ENCODE peak calls at places on chromosome 7, in four cellular contexts. B is HCT116, M is cardiac fibroblast, E is neural progenitor cell. N is an unnamed sample.

GRCh38 chr7:105426606-105427146 is 38.0 kb upstream of the SRPK2 start:
- DNase-seq in B (no peak), M (no peak), E (no peak), N (no peak)

GRCh38 chr7:31776616-31777015 is 89.6 kb downstream of the PPP1R17 start:
- DNase-seq in B (no peak), M (peak), E (peak), N (no peak)

GRCh38 chr7:32427769-32428291 is 62.4 kb downstream of the LSM5 start:
- DNase-seq in B (peak), M (peak), E (peak), N (no peak)

GRCh38 chr7:98520356-98520932 is 96.6 kb upstream of the NPTX2 start:
- DNase-seq in B (peak), M (no peak), E (no peak), N (no peak)

GRCh38 chr7:45702751-45703150 is 128.6 kb downstream of the ADCY1 start:
- DNase-seq in B (no peak), M (no peak), E (no peak), N (no peak)

GRCh38 chr7:15932318-15932717 is 245.8 kb upstream of the MEOX2 start:
- DNase-seq in B (no peak), M (no peak), E (no peak), N (no peak)

GRCh38 chr7:16025696-16026095 is 339.2 kb upstream of the MEOX2 start:
- DNase-seq in B (no peak), M (no peak), E (no peak), N (no peak)

GRCh38 chr7:17158261-17158660 is 140.2 kb upstream of the AHR start:
- DNase-seq in B (no peak), M (no peak), E (no peak), N (no peak)

GRCh38 chr7:142556745-142557144 is 192.5 kb upstream of the PRSS1 start:
- DNase-seq in B (peak), M (peak), E (no peak), N (peak)

GRCh38 chr7:121085922-121086321 is 97.4 kb downstream of the CPED1 start:
- DNase-seq in B (no peak), M (peak), E (no peak), N (no peak)

GRCh38 chr7:30968294-30968693 is 4.5 kb downstream of the GHRHR start:
- DNase-seq in B (no peak), M (no peak), E (no peak), N (no peak)

GRCh38 chr7:48098846-48099245 is 9.8 kb downstream of the UPP1 start:
- DNase-seq in B (no peak), M (no peak), E (no peak), N (no peak)

GRCh38 chr7:7812112-7812511 is 93.7 kb upstream of the RPA3 start:
- DNase-seq in B (no peak), M (no peak), E (no peak), N (no peak)

GRCh38 chr7:27099839-27100225 is 2.7 kb downstream of the HOXA2 start:
- DNase-seq in B (no peak), M (no peak), E (no peak), N (no peak)

GRCh38 chr7:133645870-133646492 is 393.1 kb downstream of the EXOC4 start:
- DNase-seq in B (no peak), M (peak), E (no peak), N (no peak)

GRCh38 chr7:73612598-73613269 is 11.6 kb downstream of the MLXIPL start:
- DNase-seq in B (no peak), M (peak), E (peak), N (no peak)

GRCh38 chr7:40232242-40232929 is 97.6 kb downstream of the SUGCT start:
- DNase-seq in B (peak), M (peak), E (peak), N (peak)

GRCh38 chr7:2475678-2476015 is 551 bp downstream of the GRIFIN start:
- DNase-seq in B (no peak), M (no peak), E (no peak), N (no peak)

GRCh38 chr7:98737176-98737575 is 120.1 kb downstream of the NPTX2 start:
- DNase-seq in B (no peak), M (no peak), E (no peak), N (no peak)

GRCh38 chr7:78413568-78413967 is 615.0 kb downstream of the PHTF2 start:
- DNase-seq in B (no peak), M (no peak), E (no peak), N (no peak)

GRCh38 chr7:127824682-127825081 is 172.7 kb downstream of the SND1 start:
- DNase-seq in B (no peak), M (peak), E (no peak), N (no peak)

GRCh38 chr7:50307368-50308012 is 3.0 kb downstream of the IKZF1 start:
- DNase-seq in B (no peak), M (no peak), E (peak), N (no peak)

DNA sequence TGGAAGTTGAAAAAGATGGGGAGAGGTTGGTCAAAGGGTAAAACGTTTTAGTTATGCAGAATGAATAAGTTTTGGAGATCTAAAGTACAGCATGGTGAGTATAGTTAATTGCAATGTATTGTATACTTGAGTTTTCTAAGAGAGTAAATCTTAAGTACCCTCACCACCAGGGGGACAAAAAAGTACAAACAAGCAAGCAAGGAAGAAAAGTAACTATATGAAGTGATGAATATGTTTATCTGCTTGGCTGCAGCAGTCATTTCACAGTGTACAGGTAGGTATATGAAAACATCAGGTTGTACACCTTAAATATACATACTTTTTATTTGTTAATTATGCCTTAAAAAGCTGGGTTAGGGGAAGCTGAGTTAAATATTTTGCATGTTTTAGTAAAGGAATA is 157.3 kb downstream of the PCLO start:
- DNase-seq in B (peak), M (peak), E (peak), N (no peak)
- TF ChIP-seq CTCF in B (peak), M (peak), E (peak), N (no peak)

GRCh38 chr7:82017334-82017943 is 247.6 kb upstream of the HGF start:
- DNase-seq in B (peak), M (peak), E (peak), N (peak)
- TF ChIP-seq CTCF in B (peak), M (peak), E (peak), N (peak)

DNA sequence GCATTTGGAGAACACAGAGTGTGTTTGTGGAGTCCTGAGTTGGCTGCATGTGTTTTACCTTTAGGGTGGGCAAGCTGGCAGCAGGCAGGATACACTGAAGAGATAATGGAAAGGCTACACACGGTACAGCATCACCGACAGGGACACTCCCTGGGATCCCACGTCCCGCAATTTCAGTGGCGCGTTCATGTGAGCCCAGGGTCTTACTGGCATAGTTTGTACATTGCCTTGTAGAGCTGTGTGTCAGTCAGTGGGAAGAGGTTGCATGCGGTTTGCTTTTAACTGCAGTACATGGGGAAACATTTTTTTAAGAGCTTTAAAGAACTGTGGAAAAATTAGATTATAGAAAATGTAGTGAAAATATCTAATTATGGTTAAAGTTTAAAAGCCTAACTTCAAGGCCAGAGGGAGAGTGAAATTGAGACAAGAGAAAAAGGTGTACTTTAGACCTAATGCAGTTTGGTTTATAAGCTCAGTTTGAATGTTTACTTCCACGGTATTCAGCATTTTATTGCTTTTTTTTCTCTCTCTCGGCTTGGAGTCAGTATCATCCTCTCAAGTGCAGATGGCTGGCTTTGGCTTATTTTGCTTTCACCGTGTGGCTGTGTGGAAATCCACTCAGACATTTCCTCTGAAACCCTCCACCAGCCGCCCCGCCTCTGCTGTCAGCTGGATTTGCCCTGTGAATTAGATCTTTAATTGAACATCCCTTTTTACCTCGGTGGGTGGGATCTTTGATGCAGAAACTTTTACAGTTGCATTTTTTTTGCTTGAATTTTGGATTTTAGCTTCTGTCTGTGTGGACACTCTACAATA is 364.2 kb upstream of the COBL start:
- DNase-seq in B (no peak), M (no peak), E (no peak), N (no peak)
- TF ChIP-seq CTCF in B (no peak), M (no peak), E (no peak), N (no peak)

DNA sequence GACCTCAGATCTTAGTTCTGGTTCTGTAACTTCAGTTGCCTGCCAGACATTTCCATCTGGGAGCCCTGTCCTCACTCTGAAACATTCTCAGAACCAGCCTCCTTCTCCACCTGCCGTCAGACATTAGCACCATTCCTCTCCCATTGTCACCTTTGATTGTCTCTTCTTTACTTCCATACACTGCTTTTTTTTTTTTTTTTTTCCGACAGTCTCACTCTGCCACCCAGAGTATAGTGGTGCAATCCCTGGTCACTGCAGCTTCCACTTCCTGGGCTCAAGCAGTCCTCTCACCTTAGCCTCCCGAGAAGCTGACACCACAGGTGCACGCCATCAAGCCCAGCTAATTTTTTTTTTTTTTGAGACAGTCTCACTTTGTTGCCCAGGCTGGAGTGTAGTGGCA is 21.1 kb upstream of the HIPK2 start:
- DNase-seq in B (no peak), M (no peak), E (no peak), N (no peak)
- TF ChIP-seq CTCF in B (no peak), M (no peak), E (no peak), N (no peak)

GRCh38 chr7:100691676-100692577 is 2.1 kb downstream of the GIGYF1 start:
- DNase-seq in B (no peak), M (peak), E (peak), N (no peak)

GRCh38 chr7:100696123-100696521 is 2.1 kb upstream of the GIGYF1 start:
- DNase-seq in B (no peak), M (no peak), E (no peak), N (no peak)

GRCh38 chr7:100692578-100692961 is 1.5 kb downstream of the GIGYF1 start:
- DNase-seq in B (no peak), M (no peak), E (no peak), N (no peak)

GRCh38 chr7:100694196-100694745 is at the start of gene GIGYF1:
- DNase-seq in B (no peak), M (peak), E (peak), N (no peak)

DNA sequence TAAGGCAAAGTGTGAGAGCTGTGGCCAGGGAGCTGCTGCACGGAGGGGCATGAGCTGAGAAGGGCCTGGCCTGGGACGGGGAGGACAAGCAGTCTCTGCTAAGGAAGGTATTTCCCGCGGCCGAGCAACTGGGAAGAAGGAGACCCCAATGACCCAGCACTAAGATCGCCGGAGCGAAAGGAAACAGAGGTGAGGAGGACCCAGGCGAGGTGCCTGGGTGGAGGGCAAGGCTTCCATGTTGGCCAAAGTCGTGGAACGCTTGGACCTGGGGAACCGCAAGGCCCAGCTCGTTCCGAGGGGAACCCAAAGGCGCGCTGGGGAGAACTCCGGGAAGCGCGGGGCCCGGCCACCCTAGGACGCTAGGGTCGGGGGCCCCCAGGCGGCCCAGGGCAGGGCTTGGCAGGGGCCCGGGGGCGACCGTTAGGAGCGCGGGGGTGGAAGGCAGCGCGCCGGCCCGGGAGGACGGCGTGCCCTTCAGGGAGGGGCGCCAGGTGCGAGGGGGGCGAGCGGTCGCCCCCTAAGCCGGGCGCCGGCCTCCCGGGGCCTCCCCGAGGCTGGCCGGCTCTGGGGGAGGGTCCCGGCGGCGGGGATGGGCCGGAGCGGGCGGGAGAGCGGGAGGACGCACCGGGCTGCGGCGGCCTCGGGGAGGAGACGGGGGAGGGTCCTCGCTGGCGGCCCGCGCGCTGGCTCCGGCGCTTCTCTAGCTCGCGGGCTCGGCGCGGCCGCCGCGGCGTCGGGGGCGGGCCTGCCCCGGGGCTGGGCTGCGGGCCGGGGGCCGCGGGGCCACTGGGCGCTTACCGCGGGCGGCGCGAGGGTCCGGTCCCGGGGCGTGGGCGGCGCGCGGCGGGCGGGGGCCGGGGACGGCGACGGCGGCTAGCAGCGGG is 496 bp downstream of the GIGYF1 start:
- DNase-seq in B (no peak), M (no peak), E (peak), N (no peak)
- TF ChIP-seq CTCF in B (no peak), M (no peak), E (no peak), N (no peak)

DNA sequence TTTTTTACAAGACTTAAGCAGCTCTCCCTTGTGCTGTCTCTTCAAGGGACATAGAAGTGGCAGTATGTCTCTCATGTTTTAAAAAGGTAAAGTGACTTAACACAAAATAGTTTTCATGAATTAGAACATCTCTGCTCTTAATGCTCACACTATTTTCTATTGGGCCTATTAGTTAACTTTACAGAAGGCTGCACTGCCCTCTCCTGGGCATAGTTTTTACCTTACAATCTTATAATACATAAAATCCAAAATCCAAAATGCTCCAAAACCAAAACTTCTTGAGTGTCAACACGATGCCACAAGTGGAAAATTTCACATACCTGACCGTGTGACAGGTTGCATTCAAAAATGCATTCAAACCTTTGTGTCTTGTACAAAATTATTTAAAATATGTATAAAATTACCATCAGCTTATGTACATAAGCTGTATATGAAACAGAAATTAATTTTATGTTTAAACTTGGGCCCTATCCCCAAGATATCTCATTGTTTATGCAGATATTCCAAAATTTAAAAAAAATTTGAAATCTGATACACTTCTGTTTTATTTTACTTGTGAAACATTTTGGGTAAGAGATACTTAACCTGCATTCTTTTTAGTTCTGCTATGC is 25.8 kb downstream of the TES start:
- DNase-seq in B (no peak), M (peak), E (peak), N (no peak)
- TF ChIP-seq CTCF in B (peak), M (peak), E (peak), N (peak)